ENCODE peak calls at places on chromosomes 5 and 9, in nine cellular contexts. I is K562, A is IMR-90, N is H9, C is mammary epithelial cell, X is endodermal cell, W is astrocyte, O is GM12878, R is NT2/D1. H is an unnamed sample.

GRCh38 chr5:149380466-149381121 is 1.5 kb upstream of the IL17B start:
- DNase-seq in R (no peak), A (no peak), O (no peak), X (no peak), N (no peak), W (peak), C (no peak), I (no peak), H (no peak)

GRCh38 chr9:91117959-91118651 is 243.6 kb downstream of the AUH start:
- DNase-seq in C (no peak), A (peak), X (peak), W (peak), I (peak), R (no peak), N (peak), O (no peak), H (no peak)

GRCh38 chr9:18473551-18474279 is at the start of gene ADAMTSL1:
- DNase-seq in W (peak), I (no peak), X (peak), A (peak), O (no peak), C (no peak), N (peak), R (peak), H (no peak)

GRCh38 chr9:96618209-96619108 is 1.2 kb downstream of the CDC14B start:
- DNase-seq in N (peak), R (no peak), W (no peak), X (peak), O (no peak), C (peak), A (peak), I (no peak), H (no peak)

GRCh38 chr9:118896356-118897000 is 472.8 kb downstream of the BRINP1 start:
- DNase-seq in N (no peak), X (no peak), W (peak), O (no peak), I (peak), R (no peak), A (no peak), C (no peak), H (no peak)

GRCh38 chr9:17349816-17350215 is 215.0 kb downstream of the CNTLN start:
- DNase-seq in R (no peak), A (peak), X (no peak), I (no peak), O (no peak), W (peak), C (no peak), N (no peak), H (no peak)

GRCh38 chr9:115170674-115171073 is 52.7 kb upstream of the TNC start:
- DNase-seq in X (no peak), W (peak), O (no peak), A (peak), C (peak), R (no peak), N (peak), I (no peak), H (no peak)

GRCh38 chr9:16867571-16868311 is 2.7 kb downstream of the BNC2 start:
- DNase-seq in W (peak), A (peak), R (no peak), C (no peak), O (no peak), X (no peak), N (no peak), I (no peak), H (no peak)

GRCh38 chr9:123423036-123423640 is 67.1 kb downstream of the CRB2 start:
- DNase-seq in N (peak), R (no peak), I (no peak), W (no peak), O (no peak), X (peak), A (no peak), C (no peak), H (no peak)

GRCh38 chr9:79662553-79662956 is 90.8 kb downstream of the TLE4 start:
- DNase-seq in R (peak), X (no peak), A (no peak), N (no peak), I (no peak), C (no peak), W (no peak), O (no peak), H (no peak)

GRCh38 chr9:137670391-137671195 is 51.8 kb downstream of the EHMT1 start:
- DNase-seq in O (no peak), R (no peak), X (peak), A (no peak), C (peak), N (peak), I (peak), W (no peak), H (no peak)

GRCh38 chr5:167217097-167217743 is 1074.2 kb upstream of the WWC1 start:
- DNase-seq in W (no peak), X (peak), O (no peak), A (no peak), I (no peak), N (no peak), C (no peak), R (no peak), H (no peak)

GRCh38 chr5:157463621-157464407 is 3.8 kb downstream of the NIPAL4 start:
- DNase-seq in C (peak), A (peak), N (no peak), I (no peak), W (peak), O (no peak), X (peak), R (no peak), H (no peak)

GRCh38 chr5:40716000-40716399 is 36.3 kb downstream of the PTGER4 start:
- DNase-seq in O (no peak), I (no peak), R (no peak), N (no peak), C (no peak), X (no peak), A (no peak), W (no peak), H (no peak)

GRCh38 chr5:80255752-80256479 is at the start of gene SERINC5:
- DNase-seq in X (peak), O (no peak), A (peak), W (peak), R (peak), C (peak), N (peak), I (peak), H (no peak)

GRCh38 chr9:137316012-137316981 is 14.2 kb upstream of the NRARP start:
- DNase-seq in X (peak), A (no peak), N (peak), O (no peak), I (peak), R (no peak), C (peak), W (no peak), H (no peak)

GRCh38 chr5:58886315-58887207 is 303.7 kb downstream of the RAB3C start:
- DNase-seq in N (peak), X (peak), O (no peak), A (peak), C (peak), R (peak), W (peak), I (peak), H (peak)

GRCh38 chr9:110588296-110588695 is 8.8 kb upstream of the SVEP1 start:
- DNase-seq in N (no peak), O (no peak), I (no peak), W (no peak), A (peak), C (no peak), R (no peak), X (no peak), H (no peak)

GRCh38 chr9:130441031-130441430 is 3.7 kb upstream of the ASS1 start:
- DNase-seq in A (no peak), C (no peak), W (no peak), O (no peak), I (no peak), R (no peak), N (no peak), X (no peak), H (no peak)

GRCh38 chr5:132837868-132838267 is 7.4 kb upstream of the SHROOM1 start:
- DNase-seq in R (no peak), C (no peak), W (no peak), I (no peak), X (peak), N (no peak), O (no peak), A (no peak), H (no peak)

GRCh38 chr5:149267241-149267973 is 4.3 kb upstream of the AFAP1L1 start:
- DNase-seq in X (no peak), I (no peak), R (no peak), C (no peak), N (no peak), A (no peak), O (no peak), W (peak), H (no peak)

GRCh38 chr9:90368241-90368640 is 274.4 kb downstream of the DIRAS2 start:
- DNase-seq in N (no peak), O (no peak), R (no peak), X (no peak), A (no peak), C (no peak), I (no peak), W (no peak), H (no peak)

GRCh38 chr5:21263361-21263760 is 1275.4 kb upstream of the CDH18 start:
- DNase-seq in X (no peak), O (no peak), W (peak), R (no peak), C (no peak), A (no peak), N (no peak), I (no peak), H (no peak)

GRCh38 chr5:115366223-115366622 is 69.8 kb upstream of the CCDC112 start:
- DNase-seq in R (peak), X (no peak), A (peak), C (peak), W (peak), I (peak), O (no peak), N (no peak), H (no peak)

GRCh38 chr5:62212648-62213047 is 93.4 kb upstream of the KIF2A start:
- DNase-seq in I (no peak), C (no peak), N (no peak), O (no peak), W (no peak), X (no peak), R (no peak), A (no peak), H (no peak)

GRCh38 chr9:18795947-18796705 is 236.9 kb downstream of the SAXO1 start:
- DNase-seq in N (no peak), A (peak), O (no peak), C (no peak), W (peak), I (no peak), X (no peak), R (no peak), H (no peak)

GRCh38 chr5:82105457-82105856 is 133.6 kb downstream of the ATG10 start:
- DNase-seq in A (peak), C (peak), R (no peak), X (no peak), O (no peak), W (peak), I (no peak), N (no peak), H (no peak)

GRCh38 chr9:80233102-80233843 is 661.5 kb downstream of the TLE4 start:
- DNase-seq in C (no peak), A (no peak), I (no peak), W (no peak), O (no peak), N (no peak), R (no peak), X (no peak), H (no peak)

GRCh38 chr5:39624890-39625289 is 200.1 kb upstream of the DAB2 start:
- DNase-seq in R (no peak), X (no peak), N (no peak), W (no peak), A (no peak), C (no peak), I (no peak), O (no peak), H (no peak)

GRCh38 chr9:129702563-129702962 is 37.1 kb downstream of the PRRX2 start:
- DNase-seq in X (no peak), C (peak), N (no peak), O (no peak), W (peak), A (peak), I (no peak), R (no peak), H (no peak)

GRCh38 chr5:59371525-59372138 is 521.9 kb downstream of the PDE4D start:
- DNase-seq in O (no peak), I (no peak), X (no peak), C (no peak), R (no peak), W (no peak), A (no peak), N (no peak), H (no peak)

GRCh38 chr5:172769598-172770373 is 1.2 kb downstream of the DUSP1 start:
- DNase-seq in O (no peak), N (no peak), C (peak), X (no peak), R (no peak), W (no peak), A (peak), I (no peak), H (no peak)

GRCh38 chr9:111944467-111944866 is 47.9 kb downstream of the UGCG start:
- DNase-seq in N (no peak), W (no peak), I (no peak), R (no peak), C (peak), X (no peak), O (no peak), A (peak), H (no peak)

GRCh38 chr5:114407783-114408182 is 45.9 kb downstream of the KCNN2 start:
- DNase-seq in R (no peak), N (no peak), W (no peak), O (peak), X (no peak), C (no peak), I (no peak), A (no peak), H (no peak)

GRCh38 chr5:1568201-1568979 is 44.6 kb upstream of the LPCAT1 start:
- DNase-seq in A (peak), C (peak), R (no peak), O (no peak), X (no peak), N (no peak), W (peak), I (no peak), H (no peak)

GRCh38 chr9:7976856-7977255 is 177.3 kb upstream of the DMAC1 start:
- DNase-seq in X (no peak), O (no peak), I (no peak), C (no peak), W (no peak), A (no peak), R (no peak), N (no peak), H (no peak)

GRCh38 chr5:149822310-149822709 is 92.2 kb downstream of the PPARGC1B start:
- DNase-seq in W (no peak), A (no peak), N (no peak), C (no peak), R (no peak), I (no peak), O (no peak), X (no peak), H (no peak)

GRCh38 chr5:157543825-157544622 is 31.6 kb downstream of the ADAM19 start:
- DNase-seq in C (no peak), I (no peak), A (peak), N (no peak), O (no peak), X (no peak), W (peak), R (no peak), H (no peak)

GRCh38 chr9:4068914-4069313 is 231.0 kb downstream of the GLIS3 start:
- DNase-seq in A (no peak), N (no peak), R (no peak), C (no peak), O (no peak), I (no peak), W (no peak), X (no peak), H (no peak)

GRCh38 chr9:4068449-4068848 is 231.4 kb downstream of the GLIS3 start:
- DNase-seq in X (no peak), A (no peak), I (no peak), N (no peak), C (peak), O (no peak), R (no peak), W (no peak), H (no peak)

GRCh38 chr9:4066682-4067081 is 233.2 kb downstream of the GLIS3 start:
- DNase-seq in A (no peak), R (no peak), O (no peak), W (no peak), X (no peak), N (no peak), C (no peak), I (no peak), H (no peak)

GRCh38 chr9:4070266-4070665 is 229.6 kb downstream of the GLIS3 start:
- DNase-seq in C (no peak), I (no peak), O (no peak), X (no peak), A (no peak), N (no peak), W (no peak), R (no peak), H (no peak)

GRCh38 chr9:4069457-4070162 is 230.3 kb downstream of the GLIS3 start:
- DNase-seq in C (no peak), O (no peak), X (no peak), R (no peak), A (no peak), W (no peak), N (no peak), I (no peak), H (no peak)
- H3K9ac ChIP-seq in C (no peak), O (no peak), X (no peak), R (no peak), A (no peak), W (no peak), N (no peak), I (no peak), H (no peak)

GRCh38 chr5:35009059-35009458 is 38.7 kb downstream of the AGXT2 start:
- DNase-seq in N (no peak), X (peak), I (no peak), W (no peak), A (peak), R (no peak), O (no peak), C (no peak), H (no peak)
- H3K9ac ChIP-seq in N (no peak), X (no peak), I (no peak), W (no peak), A (no peak), R (no peak), O (no peak), C (no peak), H (no peak)

GRCh38 chr5:159971931-159972461 is 36.9 kb upstream of the TTC1 start:
- DNase-seq in W (no peak), O (no peak), I (no peak), R (no peak), N (peak), X (peak), A (no peak), C (no peak), H (no peak)

GRCh38 chr5:159976921-159977320 is 32.0 kb upstream of the TTC1 start:
- DNase-seq in W (no peak), X (no peak), N (no peak), C (no peak), A (no peak), I (no peak), R (no peak), O (no peak), H (no peak)

GRCh38 chr5:159972538-159973362 is 36.2 kb upstream of the TTC1 start:
- DNase-seq in N (peak), W (no peak), C (no peak), X (peak), I (no peak), A (no peak), O (no peak), R (no peak), H (no peak)

GRCh38 chr5:159978358-159978757 is 30.6 kb upstream of the TTC1 start:
- DNase-seq in X (peak), C (no peak), W (no peak), O (no peak), A (no peak), I (no peak), N (no peak), R (no peak), H (no peak)

GRCh38 chr5:159975462-159976019 is 33.4 kb upstream of the TTC1 start:
- DNase-seq in A (peak), X (no peak), I (peak), R (no peak), W (peak), C (peak), N (no peak), O (no peak), H (no peak)
- H3K9ac ChIP-seq in A (peak), X (no peak), I (no peak), R (no peak), W (no peak), C (no peak), N (no peak), O (no peak), H (no peak)

GRCh38 chr5:170386743-170387142 is 2.4 kb downstream of the KCNMB1 start:
- DNase-seq in C (no peak), R (no peak), A (no peak), N (no peak), X (no peak), W (no peak), O (no peak), I (no peak), H (no peak)

GRCh38 chr5:170387775-170388174 is 1.4 kb downstream of the KCNMB1 start:
- DNase-seq in X (no peak), A (no peak), C (no peak), I (no peak), N (no peak), R (no peak), W (no peak), O (no peak), H (no peak)

GRCh38 chr5:170388818-170389217 is 349 bp downstream of the KCNMB1 start:
- DNase-seq in A (no peak), N (no peak), C (no peak), R (no peak), I (no peak), O (no peak), X (peak), W (no peak), H (no peak)

GRCh38 chr5:170389250-170389902 is at the start of gene KCNMB1:
- DNase-seq in A (no peak), W (no peak), X (no peak), N (peak), I (no peak), R (no peak), C (no peak), O (no peak), H (no peak)

DNA sequence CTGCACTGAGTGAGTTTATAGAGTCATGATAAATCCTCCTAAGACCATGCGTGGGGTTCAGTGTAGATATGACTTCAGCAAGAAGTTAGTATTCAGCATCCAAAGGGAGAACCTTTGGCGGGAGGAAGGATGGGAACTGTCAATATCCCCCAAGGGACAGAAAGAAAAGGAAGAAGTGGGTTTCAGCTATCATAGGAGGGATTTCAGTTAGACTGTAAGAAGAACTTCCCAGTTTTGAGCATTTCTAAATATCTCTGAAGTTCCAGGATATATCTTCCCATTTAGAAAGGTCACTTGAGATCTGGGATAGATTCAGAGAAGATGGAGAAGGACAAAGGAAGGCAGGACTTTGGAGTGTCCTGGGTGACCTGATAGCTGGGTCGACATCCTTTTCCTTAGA is 927 bp downstream of the KCNMB1 start:
- DNase-seq in R (no peak), X (no peak), N (no peak), O (no peak), I (no peak), A (no peak), W (no peak), C (no peak), H (no peak)
- H3K9ac ChIP-seq in R (no peak), X (no peak), N (no peak), O (no peak), I (no peak), A (no peak), W (no peak), C (no peak), H (no peak)

GRCh38 chr5:54643679-54644078 is 126.1 kb downstream of the SNX18 start:
- DNase-seq in X (no peak), I (no peak), R (no peak), W (peak), N (no peak), O (no peak), C (peak), A (peak), H (no peak)

GRCh38 chr5:54637654-54638053 is 120.1 kb downstream of the SNX18 start:
- DNase-seq in X (peak), N (no peak), I (no peak), W (no peak), A (peak), R (no peak), O (no peak), C (peak), H (no peak)

GRCh38 chr5:54634089-54634488 is 116.5 kb downstream of the SNX18 start:
- DNase-seq in N (no peak), A (no peak), X (no peak), R (no peak), C (peak), O (no peak), I (no peak), W (no peak), H (no peak)

GRCh38 chr5:54639621-54640020 is 122.1 kb downstream of the SNX18 start:
- DNase-seq in X (no peak), A (no peak), C (no peak), R (no peak), O (no peak), W (no peak), N (peak), I (no peak), H (no peak)

DNA sequence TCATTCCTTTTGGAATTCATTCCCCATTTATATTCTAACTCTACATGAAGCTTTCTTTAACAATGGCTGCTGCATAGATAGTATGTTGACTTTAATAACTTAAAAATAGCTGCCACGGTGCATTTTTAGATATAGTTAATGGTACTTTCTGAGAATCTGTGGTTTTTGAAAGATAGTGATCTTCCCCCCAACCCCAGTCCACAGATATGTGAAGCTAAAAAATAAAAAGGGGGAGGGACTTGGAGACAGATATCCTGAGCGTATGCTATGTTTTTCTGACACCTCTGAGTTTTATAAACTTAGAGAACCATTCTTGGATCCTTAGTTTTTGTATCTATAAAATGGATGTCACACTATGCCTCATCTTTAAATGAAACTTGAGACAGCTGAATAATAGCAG is 120.5 kb downstream of the SNX18 start:
- DNase-seq in X (no peak), A (no peak), C (no peak), N (no peak), I (no peak), R (no peak), O (no peak), W (no peak), H (no peak)
- H3K9ac ChIP-seq in X (no peak), A (no peak), C (no peak), N (no peak), I (no peak), R (no peak), O (no peak), W (no peak), H (no peak)